ENCODE peak calls at places on chromosome 19, in nine cellular contexts. One of them, this sample, is unnamed.

GRCh38 chr19:33377586-33378475 is 4.3 kb downstream of the CEBPG start:
- DNase-seq in germinal center: no peak
- DNase-seq in stimulated activated naive CD8-positive, alpha-beta T cell treated with anti-CD3 and anti-CD28 coated beads, Interleukin-15, Interleukin-2, amounts not matched to agents 100 U/mL and 50 U/mL, for 24 hours: no peak
- DNase-seq in cardiac muscle cell: no peak
- DNase-seq in stimulated activated CD8-positive, alpha-beta memory T cell treated with anti-CD3 and anti-CD28 coated beads, Interleukin-12 subunit alpha, Interleukin-12 subunit beta, amount 100 ng/mL, for 4 hours: no peak
- DNase-seq in EH: peak
- DNase-seq in adrenal gland: no peak
- DNase-seq in choroid plexus epithelial cell: no peak
- DNase-seq in lung microvascular endothelial cell: peak
- DNase-seq in this sample: no peak

GRCh38 chr19:11446271-11446651 is 10.8 kb downstream of the PRKCSH start:
- DNase-seq in stimulated activated CD8-positive, alpha-beta memory T cell treated with anti-CD3 and anti-CD28 coated beads, Interleukin-12 subunit alpha, Interleukin-12 subunit beta, amount 100 ng/mL, for 4 hours: no peak
- DNase-seq in cardiac muscle cell: no peak
- DNase-seq in lung microvascular endothelial cell: no peak
- DNase-seq in germinal center: no peak
- DNase-seq in adrenal gland: no peak
- DNase-seq in choroid plexus epithelial cell: no peak
- DNase-seq in stimulated activated naive CD8-positive, alpha-beta T cell treated with anti-CD3 and anti-CD28 coated beads, Interleukin-15, Interleukin-2, amounts not matched to agents 100 U/mL and 50 U/mL, for 24 hours: no peak
- DNase-seq in EH: no peak
- DNase-seq in this sample: no peak

GRCh38 chr19:49398001-49398615 is 10.1 kb downstream of the KASH5 start:
- DNase-seq in stimulated activated CD8-positive, alpha-beta memory T cell treated with anti-CD3 and anti-CD28 coated beads, Interleukin-12 subunit alpha, Interleukin-12 subunit beta, amount 100 ng/mL, for 4 hours: no peak
- DNase-seq in adrenal gland: no peak
- DNase-seq in choroid plexus epithelial cell: no peak
- DNase-seq in EH: no peak
- DNase-seq in lung microvascular endothelial cell: no peak
- DNase-seq in germinal center: no peak
- DNase-seq in cardiac muscle cell: no peak
- DNase-seq in stimulated activated naive CD8-positive, alpha-beta T cell treated with anti-CD3 and anti-CD28 coated beads, Interleukin-15, Interleukin-2, amounts not matched to agents 100 U/mL and 50 U/mL, for 24 hours: no peak
- DNase-seq in this sample: no peak

GRCh38 chr19:42108527-42109389 is 23.5 kb downstream of the POU2F2 start:
- DNase-seq in adrenal gland: peak
- DNase-seq in lung microvascular endothelial cell: peak
- DNase-seq in stimulated activated CD8-positive, alpha-beta memory T cell treated with anti-CD3 and anti-CD28 coated beads, Interleukin-12 subunit alpha, Interleukin-12 subunit beta, amount 100 ng/mL, for 4 hours: peak
- DNase-seq in stimulated activated naive CD8-positive, alpha-beta T cell treated with anti-CD3 and anti-CD28 coated beads, Interleukin-15, Interleukin-2, amounts not matched to agents 100 U/mL and 50 U/mL, for 24 hours: peak
- DNase-seq in germinal center: peak
- DNase-seq in cardiac muscle cell: peak
- DNase-seq in choroid plexus epithelial cell: peak
- DNase-seq in EH: peak
- DNase-seq in this sample: peak

GRCh38 chr19:7083076-7083956 is 13.8 kb downstream of the ZNF557 start:
- DNase-seq in germinal center: no peak
- DNase-seq in lung microvascular endothelial cell: peak
- DNase-seq in cardiac muscle cell: peak
- DNase-seq in choroid plexus epithelial cell: peak
- DNase-seq in adrenal gland: no peak
- DNase-seq in EH: peak
- DNase-seq in stimulated activated naive CD8-positive, alpha-beta T cell treated with anti-CD3 and anti-CD28 coated beads, Interleukin-15, Interleukin-2, amounts not matched to agents 100 U/mL and 50 U/mL, for 24 hours: no peak
- DNase-seq in stimulated activated CD8-positive, alpha-beta memory T cell treated with anti-CD3 and anti-CD28 coated beads, Interleukin-12 subunit alpha, Interleukin-12 subunit beta, amount 100 ng/mL, for 4 hours: no peak
- DNase-seq in this sample: no peak

GRCh38 chr19:38072776-38073411 is 151.1 kb downstream of the DPF1 start:
- DNase-seq in lung microvascular endothelial cell: peak
- DNase-seq in cardiac muscle cell: peak
- DNase-seq in stimulated activated CD8-positive, alpha-beta memory T cell treated with anti-CD3 and anti-CD28 coated beads, Interleukin-12 subunit alpha, Interleukin-12 subunit beta, amount 100 ng/mL, for 4 hours: no peak
- DNase-seq in choroid plexus epithelial cell: peak
- DNase-seq in adrenal gland: no peak
- DNase-seq in EH: peak
- DNase-seq in stimulated activated naive CD8-positive, alpha-beta T cell treated with anti-CD3 and anti-CD28 coated beads, Interleukin-15, Interleukin-2, amounts not matched to agents 100 U/mL and 50 U/mL, for 24 hours: no peak
- DNase-seq in germinal center: no peak
- DNase-seq in this sample: no peak

GRCh38 chr19:50890422-50891252 is 17.4 kb downstream of the KLK2 start:
- DNase-seq in stimulated activated naive CD8-positive, alpha-beta T cell treated with anti-CD3 and anti-CD28 coated beads, Interleukin-15, Interleukin-2, amounts not matched to agents 100 U/mL and 50 U/mL, for 24 hours: no peak
- DNase-seq in cardiac muscle cell: peak
- DNase-seq in choroid plexus epithelial cell: no peak
- DNase-seq in EH: peak
- DNase-seq in stimulated activated CD8-positive, alpha-beta memory T cell treated with anti-CD3 and anti-CD28 coated beads, Interleukin-12 subunit alpha, Interleukin-12 subunit beta, amount 100 ng/mL, for 4 hours: no peak
- DNase-seq in adrenal gland: no peak
- DNase-seq in germinal center: no peak
- DNase-seq in lung microvascular endothelial cell: no peak
- DNase-seq in this sample: no peak

GRCh38 chr19:35044317-35045117 is 3.0 kb downstream of the HPN start:
- DNase-seq in stimulated activated CD8-positive, alpha-beta memory T cell treated with anti-CD3 and anti-CD28 coated beads, Interleukin-12 subunit alpha, Interleukin-12 subunit beta, amount 100 ng/mL, for 4 hours: no peak
- DNase-seq in lung microvascular endothelial cell: peak
- DNase-seq in germinal center: peak
- DNase-seq in choroid plexus epithelial cell: peak
- DNase-seq in stimulated activated naive CD8-positive, alpha-beta T cell treated with anti-CD3 and anti-CD28 coated beads, Interleukin-15, Interleukin-2, amounts not matched to agents 100 U/mL and 50 U/mL, for 24 hours: peak
- DNase-seq in EH: peak
- DNase-seq in adrenal gland: peak
- DNase-seq in cardiac muscle cell: peak
- DNase-seq in this sample: peak

GRCh38 chr19:19426799-19427198 is 21.3 kb downstream of the GATAD2A start:
- DNase-seq in lung microvascular endothelial cell: no peak
- DNase-seq in stimulated activated naive CD8-positive, alpha-beta T cell treated with anti-CD3 and anti-CD28 coated beads, Interleukin-15, Interleukin-2, amounts not matched to agents 100 U/mL and 50 U/mL, for 24 hours: no peak
- DNase-seq in EH: no peak
- DNase-seq in germinal center: no peak
- DNase-seq in cardiac muscle cell: no peak
- DNase-seq in adrenal gland: no peak
- DNase-seq in choroid plexus epithelial cell: no peak
- DNase-seq in stimulated activated CD8-positive, alpha-beta memory T cell treated with anti-CD3 and anti-CD28 coated beads, Interleukin-12 subunit alpha, Interleukin-12 subunit beta, amount 100 ng/mL, for 4 hours: no peak
- DNase-seq in this sample: no peak

GRCh38 chr19:16249826-16250434 is 52.2 kb downstream of the AP1M1 start:
- DNase-seq in stimulated activated CD8-positive, alpha-beta memory T cell treated with anti-CD3 and anti-CD28 coated beads, Interleukin-12 subunit alpha, Interleukin-12 subunit beta, amount 100 ng/mL, for 4 hours: no peak
- DNase-seq in choroid plexus epithelial cell: peak
- DNase-seq in cardiac muscle cell: peak
- DNase-seq in stimulated activated naive CD8-positive, alpha-beta T cell treated with anti-CD3 and anti-CD28 coated beads, Interleukin-15, Interleukin-2, amounts not matched to agents 100 U/mL and 50 U/mL, for 24 hours: no peak
- DNase-seq in EH: peak
- DNase-seq in lung microvascular endothelial cell: peak
- DNase-seq in adrenal gland: no peak
- DNase-seq in germinal center: no peak
- DNase-seq in this sample: no peak

GRCh38 chr19:21698215-21698614 is 69.2 kb downstream of the ZNF100 start:
- DNase-seq in choroid plexus epithelial cell: peak
- DNase-seq in cardiac muscle cell: peak
- DNase-seq in stimulated activated naive CD8-positive, alpha-beta T cell treated with anti-CD3 and anti-CD28 coated beads, Interleukin-15, Interleukin-2, amounts not matched to agents 100 U/mL and 50 U/mL, for 24 hours: no peak
- DNase-seq in EH: peak
- DNase-seq in lung microvascular endothelial cell: peak
- DNase-seq in adrenal gland: peak
- DNase-seq in stimulated activated CD8-positive, alpha-beta memory T cell treated with anti-CD3 and anti-CD28 coated beads, Interleukin-12 subunit alpha, Interleukin-12 subunit beta, amount 100 ng/mL, for 4 hours: no peak
- DNase-seq in germinal center: no peak
- DNase-seq in this sample: no peak

GRCh38 chr19:16062789-16063188 is 13.5 kb upstream of the TPM4 start:
- DNase-seq in stimulated activated naive CD8-positive, alpha-beta T cell treated with anti-CD3 and anti-CD28 coated beads, Interleukin-15, Interleukin-2, amounts not matched to agents 100 U/mL and 50 U/mL, for 24 hours: peak
- DNase-seq in EH: peak
- DNase-seq in germinal center: peak
- DNase-seq in lung microvascular endothelial cell: peak
- DNase-seq in choroid plexus epithelial cell: peak
- DNase-seq in stimulated activated CD8-positive, alpha-beta memory T cell treated with anti-CD3 and anti-CD28 coated beads, Interleukin-12 subunit alpha, Interleukin-12 subunit beta, amount 100 ng/mL, for 4 hours: no peak
- DNase-seq in cardiac muscle cell: peak
- DNase-seq in adrenal gland: peak
- DNase-seq in this sample: peak

GRCh38 chr19:31070126-31070525 is 279.1 kb downstream of the TSHZ3 start:
- DNase-seq in EH: no peak
- DNase-seq in choroid plexus epithelial cell: no peak
- DNase-seq in lung microvascular endothelial cell: no peak
- DNase-seq in germinal center: no peak
- DNase-seq in stimulated activated CD8-positive, alpha-beta memory T cell treated with anti-CD3 and anti-CD28 coated beads, Interleukin-12 subunit alpha, Interleukin-12 subunit beta, amount 100 ng/mL, for 4 hours: no peak
- DNase-seq in adrenal gland: no peak
- DNase-seq in stimulated activated naive CD8-positive, alpha-beta T cell treated with anti-CD3 and anti-CD28 coated beads, Interleukin-15, Interleukin-2, amounts not matched to agents 100 U/mL and 50 U/mL, for 24 hours: no peak
- DNase-seq in cardiac muscle cell: no peak
- DNase-seq in this sample: no peak

GRCh38 chr19:24086974-24087595 is at the start of gene ZNF254:
- DNase-seq in EH: peak
- DNase-seq in adrenal gland: peak
- DNase-seq in stimulated activated CD8-positive, alpha-beta memory T cell treated with anti-CD3 and anti-CD28 coated beads, Interleukin-12 subunit alpha, Interleukin-12 subunit beta, amount 100 ng/mL, for 4 hours: peak
- DNase-seq in germinal center: peak
- DNase-seq in cardiac muscle cell: peak
- DNase-seq in stimulated activated naive CD8-positive, alpha-beta T cell treated with anti-CD3 and anti-CD28 coated beads, Interleukin-15, Interleukin-2, amounts not matched to agents 100 U/mL and 50 U/mL, for 24 hours: peak
- DNase-seq in lung microvascular endothelial cell: peak
- DNase-seq in choroid plexus epithelial cell: peak
- DNase-seq in this sample: peak

GRCh38 chr19:47510516-47511127 is 4.2 kb downstream of the NAPA start:
- DNase-seq in lung microvascular endothelial cell: no peak
- DNase-seq in stimulated activated naive CD8-positive, alpha-beta T cell treated with anti-CD3 and anti-CD28 coated beads, Interleukin-15, Interleukin-2, amounts not matched to agents 100 U/mL and 50 U/mL, for 24 hours: no peak
- DNase-seq in choroid plexus epithelial cell: no peak
- DNase-seq in cardiac muscle cell: no peak
- DNase-seq in germinal center: no peak
- DNase-seq in adrenal gland: no peak
- DNase-seq in EH: no peak
- DNase-seq in stimulated activated CD8-positive, alpha-beta memory T cell treated with anti-CD3 and anti-CD28 coated beads, Interleukin-12 subunit alpha, Interleukin-12 subunit beta, amount 100 ng/mL, for 4 hours: no peak
- DNase-seq in this sample: no peak

GRCh38 chr19:35085947-35086346 is 29.7 kb upstream of the FXYD3 start:
- DNase-seq in adrenal gland: no peak
- DNase-seq in germinal center: peak
- DNase-seq in stimulated activated naive CD8-positive, alpha-beta T cell treated with anti-CD3 and anti-CD28 coated beads, Interleukin-15, Interleukin-2, amounts not matched to agents 100 U/mL and 50 U/mL, for 24 hours: no peak
- DNase-seq in choroid plexus epithelial cell: no peak
- DNase-seq in cardiac muscle cell: no peak
- DNase-seq in EH: no peak
- DNase-seq in stimulated activated CD8-positive, alpha-beta memory T cell treated with anti-CD3 and anti-CD28 coated beads, Interleukin-12 subunit alpha, Interleukin-12 subunit beta, amount 100 ng/mL, for 4 hours: no peak
- DNase-seq in lung microvascular endothelial cell: no peak
- DNase-seq in this sample: no peak

GRCh38 chr19:35153701-35154534 is 617 bp upstream of the FXYD5 start:
- DNase-seq in adrenal gland: no peak
- DNase-seq in choroid plexus epithelial cell: peak
- DNase-seq in germinal center: peak
- DNase-seq in lung microvascular endothelial cell: peak
- DNase-seq in stimulated activated CD8-positive, alpha-beta memory T cell treated with anti-CD3 and anti-CD28 coated beads, Interleukin-12 subunit alpha, Interleukin-12 subunit beta, amount 100 ng/mL, for 4 hours: peak
- DNase-seq in stimulated activated naive CD8-positive, alpha-beta T cell treated with anti-CD3 and anti-CD28 coated beads, Interleukin-15, Interleukin-2, amounts not matched to agents 100 U/mL and 50 U/mL, for 24 hours: peak
- DNase-seq in EH: peak
- DNase-seq in cardiac muscle cell: peak
- DNase-seq in this sample: peak

GRCh38 chr19:17576758-17577532 is 21.5 kb downstream of the COLGALT1 start:
- DNase-seq in adrenal gland: peak
- DNase-seq in choroid plexus epithelial cell: no peak
- DNase-seq in germinal center: peak
- DNase-seq in lung microvascular endothelial cell: no peak
- DNase-seq in cardiac muscle cell: peak
- DNase-seq in EH: peak
- DNase-seq in stimulated activated naive CD8-positive, alpha-beta T cell treated with anti-CD3 and anti-CD28 coated beads, Interleukin-15, Interleukin-2, amounts not matched to agents 100 U/mL and 50 U/mL, for 24 hours: no peak
- DNase-seq in stimulated activated CD8-positive, alpha-beta memory T cell treated with anti-CD3 and anti-CD28 coated beads, Interleukin-12 subunit alpha, Interleukin-12 subunit beta, amount 100 ng/mL, for 4 hours: no peak
- DNase-seq in this sample: no peak

GRCh38 chr19:4058696-4059492 is 7.8 kb downstream of the ZBTB7A start:
- DNase-seq in adrenal gland: no peak
- DNase-seq in stimulated activated naive CD8-positive, alpha-beta T cell treated with anti-CD3 and anti-CD28 coated beads, Interleukin-15, Interleukin-2, amounts not matched to agents 100 U/mL and 50 U/mL, for 24 hours: no peak
- DNase-seq in choroid plexus epithelial cell: no peak
- DNase-seq in germinal center: no peak
- DNase-seq in stimulated activated CD8-positive, alpha-beta memory T cell treated with anti-CD3 and anti-CD28 coated beads, Interleukin-12 subunit alpha, Interleukin-12 subunit beta, amount 100 ng/mL, for 4 hours: no peak
- DNase-seq in lung microvascular endothelial cell: no peak
- DNase-seq in EH: no peak
- DNase-seq in cardiac muscle cell: no peak
- DNase-seq in this sample: no peak

GRCh38 chr19:29770653-29771052 is 41.1 kb upstream of the CCNE1 start:
- DNase-seq in stimulated activated CD8-positive, alpha-beta memory T cell treated with anti-CD3 and anti-CD28 coated beads, Interleukin-12 subunit alpha, Interleukin-12 subunit beta, amount 100 ng/mL, for 4 hours: no peak
- DNase-seq in germinal center: no peak
- DNase-seq in lung microvascular endothelial cell: no peak
- DNase-seq in adrenal gland: no peak
- DNase-seq in cardiac muscle cell: no peak
- DNase-seq in stimulated activated naive CD8-positive, alpha-beta T cell treated with anti-CD3 and anti-CD28 coated beads, Interleukin-15, Interleukin-2, amounts not matched to agents 100 U/mL and 50 U/mL, for 24 hours: no peak
- DNase-seq in EH: no peak
- DNase-seq in choroid plexus epithelial cell: no peak
- DNase-seq in this sample: no peak

GRCh38 chr19:33040994-33041827 is 23.5 kb downstream of the RHPN2 start:
- DNase-seq in adrenal gland: no peak
- DNase-seq in stimulated activated CD8-positive, alpha-beta memory T cell treated with anti-CD3 and anti-CD28 coated beads, Interleukin-12 subunit alpha, Interleukin-12 subunit beta, amount 100 ng/mL, for 4 hours: no peak
- DNase-seq in lung microvascular endothelial cell: no peak
- DNase-seq in EH: peak
- DNase-seq in germinal center: no peak
- DNase-seq in choroid plexus epithelial cell: peak
- DNase-seq in cardiac muscle cell: peak
- DNase-seq in stimulated activated naive CD8-positive, alpha-beta T cell treated with anti-CD3 and anti-CD28 coated beads, Interleukin-15, Interleukin-2, amounts not matched to agents 100 U/mL and 50 U/mL, for 24 hours: no peak
- DNase-seq in this sample: no peak

GRCh38 chr19:18284710-18285430 is 3.4 kb upstream of the JUND start:
- DNase-seq in stimulated activated CD8-positive, alpha-beta memory T cell treated with anti-CD3 and anti-CD28 coated beads, Interleukin-12 subunit alpha, Interleukin-12 subunit beta, amount 100 ng/mL, for 4 hours: no peak
- DNase-seq in choroid plexus epithelial cell: no peak
- DNase-seq in EH: no peak
- DNase-seq in cardiac muscle cell: no peak
- DNase-seq in germinal center: no peak
- DNase-seq in adrenal gland: peak
- DNase-seq in stimulated activated naive CD8-positive, alpha-beta T cell treated with anti-CD3 and anti-CD28 coated beads, Interleukin-15, Interleukin-2, amounts not matched to agents 100 U/mL and 50 U/mL, for 24 hours: peak
- DNase-seq in lung microvascular endothelial cell: no peak
- DNase-seq in this sample: peak

GRCh38 chr19:18915639-18916038 is 3.5 kb downstream of the COPE start:
- DNase-seq in germinal center: peak
- DNase-seq in stimulated activated CD8-positive, alpha-beta memory T cell treated with anti-CD3 and anti-CD28 coated beads, Interleukin-12 subunit alpha, Interleukin-12 subunit beta, amount 100 ng/mL, for 4 hours: no peak
- DNase-seq in choroid plexus epithelial cell: peak
- DNase-seq in adrenal gland: peak
- DNase-seq in lung microvascular endothelial cell: peak
- DNase-seq in stimulated activated naive CD8-positive, alpha-beta T cell treated with anti-CD3 and anti-CD28 coated beads, Interleukin-15, Interleukin-2, amounts not matched to agents 100 U/mL and 50 U/mL, for 24 hours: peak
- DNase-seq in EH: peak
- DNase-seq in cardiac muscle cell: peak
- DNase-seq in this sample: no peak

GRCh38 chr19:38975861-38976271 is 324 bp upstream of the FBXO17 start:
- DNase-seq in cardiac muscle cell: peak
- DNase-seq in germinal center: no peak
- DNase-seq in EH: peak
- DNase-seq in stimulated activated naive CD8-positive, alpha-beta T cell treated with anti-CD3 and anti-CD28 coated beads, Interleukin-15, Interleukin-2, amounts not matched to agents 100 U/mL and 50 U/mL, for 24 hours: no peak
- DNase-seq in adrenal gland: no peak
- DNase-seq in stimulated activated CD8-positive, alpha-beta memory T cell treated with anti-CD3 and anti-CD28 coated beads, Interleukin-12 subunit alpha, Interleukin-12 subunit beta, amount 100 ng/mL, for 4 hours: no peak
- DNase-seq in choroid plexus epithelial cell: peak
- DNase-seq in lung microvascular endothelial cell: peak
- DNase-seq in this sample: no peak

GRCh38 chr19:33515921-33516320 is 5.7 kb downstream of the PEPD start:
- DNase-seq in EH: no peak
- DNase-seq in cardiac muscle cell: no peak
- DNase-seq in germinal center: no peak
- DNase-seq in lung microvascular endothelial cell: no peak
- DNase-seq in stimulated activated CD8-positive, alpha-beta memory T cell treated with anti-CD3 and anti-CD28 coated beads, Interleukin-12 subunit alpha, Interleukin-12 subunit beta, amount 100 ng/mL, for 4 hours: no peak
- DNase-seq in choroid plexus epithelial cell: no peak
- DNase-seq in adrenal gland: no peak
- DNase-seq in stimulated activated naive CD8-positive, alpha-beta T cell treated with anti-CD3 and anti-CD28 coated beads, Interleukin-15, Interleukin-2, amounts not matched to agents 100 U/mL and 50 U/mL, for 24 hours: no peak
- DNase-seq in this sample: no peak

GRCh38 chr19:3508771-3509535 is 2.8 kb downstream of the FZR1 start:
- DNase-seq in lung microvascular endothelial cell: no peak
- DNase-seq in EH: peak
- DNase-seq in stimulated activated naive CD8-positive, alpha-beta T cell treated with anti-CD3 and anti-CD28 coated beads, Interleukin-15, Interleukin-2, amounts not matched to agents 100 U/mL and 50 U/mL, for 24 hours: peak
- DNase-seq in adrenal gland: no peak
- DNase-seq in cardiac muscle cell: no peak
- DNase-seq in choroid plexus epithelial cell: no peak
- DNase-seq in germinal center: no peak
- DNase-seq in stimulated activated CD8-positive, alpha-beta memory T cell treated with anti-CD3 and anti-CD28 coated beads, Interleukin-12 subunit alpha, Interleukin-12 subunit beta, amount 100 ng/mL, for 4 hours: no peak
- DNase-seq in this sample: no peak

GRCh38 chr19:53576941-53577653 is 39.2 kb downstream of the ZNF331 start:
- DNase-seq in stimulated activated CD8-positive, alpha-beta memory T cell treated with anti-CD3 and anti-CD28 coated beads, Interleukin-12 subunit alpha, Interleukin-12 subunit beta, amount 100 ng/mL, for 4 hours: no peak
- DNase-seq in lung microvascular endothelial cell: no peak
- DNase-seq in adrenal gland: no peak
- DNase-seq in cardiac muscle cell: no peak
- DNase-seq in EH: no peak
- DNase-seq in choroid plexus epithelial cell: no peak
- DNase-seq in stimulated activated naive CD8-positive, alpha-beta T cell treated with anti-CD3 and anti-CD28 coated beads, Interleukin-15, Interleukin-2, amounts not matched to agents 100 U/mL and 50 U/mL, for 24 hours: no peak
- DNase-seq in germinal center: no peak
- DNase-seq in this sample: no peak

GRCh38 chr19:37007587-37008220 is 70.5 kb upstream of the ZNF420 start:
- DNase-seq in stimulated activated CD8-positive, alpha-beta memory T cell treated with anti-CD3 and anti-CD28 coated beads, Interleukin-12 subunit alpha, Interleukin-12 subunit beta, amount 100 ng/mL, for 4 hours: peak
- DNase-seq in germinal center: peak
- DNase-seq in stimulated activated naive CD8-positive, alpha-beta T cell treated with anti-CD3 and anti-CD28 coated beads, Interleukin-15, Interleukin-2, amounts not matched to agents 100 U/mL and 50 U/mL, for 24 hours: peak
- DNase-seq in cardiac muscle cell: peak
- DNase-seq in adrenal gland: peak
- DNase-seq in EH: no peak
- DNase-seq in lung microvascular endothelial cell: peak
- DNase-seq in choroid plexus epithelial cell: peak
- DNase-seq in this sample: peak

GRCh38 chr19:12333162-12334159 is at the start of gene ZNF563:
- DNase-seq in EH: peak
- DNase-seq in choroid plexus epithelial cell: peak
- DNase-seq in stimulated activated naive CD8-positive, alpha-beta T cell treated with anti-CD3 and anti-CD28 coated beads, Interleukin-15, Interleukin-2, amounts not matched to agents 100 U/mL and 50 U/mL, for 24 hours: peak
- DNase-seq in stimulated activated CD8-positive, alpha-beta memory T cell treated with anti-CD3 and anti-CD28 coated beads, Interleukin-12 subunit alpha, Interleukin-12 subunit beta, amount 100 ng/mL, for 4 hours: peak
- DNase-seq in lung microvascular endothelial cell: peak
- DNase-seq in germinal center: peak
- DNase-seq in adrenal gland: peak
- DNase-seq in cardiac muscle cell: peak
- DNase-seq in this sample: peak

This sample was measured in stimulated activated effector memory CD8-positive, alpha-beta T cell treated with anti-CD3 and anti-CD28 coated beads, Interleukin-12 subunit alpha, Interleukin-12 subunit beta, amount 100 ng/mL, for 72 hours.